ENCODE peak calls at places on chromosomes 6 and 20, in eight cellular contexts. B, L, V, N, M, D, F and P are unnamed samples.

GRCh38 chr6:42118162-42119001 is 24.0 kb downstream of the C6orf132 start:
- DNase-seq in B (no peak), M (peak), D (peak), V (no peak), F (no peak), N (peak), L (no peak), P (no peak)

GRCh38 chr6:23413327-23414203 is 712.5 kb upstream of the NRSN1 start:
- DNase-seq in B (no peak), D (no peak), L (no peak), N (no peak), V (no peak), M (no peak), F (no peak), P (no peak)

GRCh38 chr6:111800468-111800760 is 72.8 kb downstream of the FYN start:
- DNase-seq in N (no peak), V (no peak), L (no peak), M (no peak), F (no peak), B (no peak), D (no peak), P (no peak)

GRCh38 chr20:10565191-10565921 is 108.4 kb downstream of the JAG1 start:
- DNase-seq in F (no peak), L (no peak), V (no peak), M (no peak), B (peak), D (no peak), N (no peak), P (no peak)

GRCh38 chr6:41132254-41132653 is 21.9 kb downstream of the TREML1 start:
- DNase-seq in V (no peak), D (no peak), M (no peak), B (no peak), L (no peak), N (no peak), F (no peak), P (no peak)

GRCh38 chr6:105849741-105850140 is 236.4 kb upstream of the PRDM1 start:
- DNase-seq in F (no peak), B (no peak), L (no peak), M (no peak), V (no peak), D (no peak), N (no peak), P (no peak)

GRCh38 chr6:91088515-91088914 is 501.6 kb upstream of the MAP3K7 start:
- DNase-seq in M (no peak), D (no peak), N (no peak), B (no peak), V (no peak), L (no peak), F (no peak), P (no peak)

GRCh38 chr6:13397359-13398080 is 69.2 kb upstream of the TBC1D7 start:
- DNase-seq in N (no peak), B (no peak), F (no peak), L (no peak), M (peak), V (no peak), D (no peak), P (no peak)

GRCh38 chr6:33634203-33634727 is 13.1 kb downstream of the ITPR3 start:
- DNase-seq in N (peak), D (peak), V (no peak), L (no peak), B (no peak), F (no peak), M (no peak), P (no peak)

GRCh38 chr6:41599015-41599835 is 39.0 kb upstream of the MDFI start:
- DNase-seq in D (no peak), V (peak), B (no peak), L (no peak), F (peak), N (peak), M (no peak), P (no peak)

GRCh38 chr6:31901415-31901952 is 402 bp downstream of the ZBTB12 start:
- DNase-seq in F (peak), N (peak), V (peak), M (peak), B (peak), L (no peak), D (peak), P (no peak)

GRCh38 chr6:3379482-3380060 is 77.3 kb downstream of the SLC22A23 start:
- DNase-seq in M (no peak), F (no peak), V (peak), N (no peak), B (no peak), L (no peak), D (no peak), P (no peak)

GRCh38 chr6:22147983-22148797 is 148.6 kb downstream of the PRL start:
- DNase-seq in L (no peak), F (no peak), M (no peak), D (peak), B (no peak), V (no peak), N (no peak), P (no peak)

GRCh38 chr6:40714576-40715500 is 127.7 kb upstream of the LRFN2 start:
- DNase-seq in B (no peak), D (no peak), V (no peak), F (no peak), L (no peak), M (peak), N (peak), P (no peak)

GRCh38 chr6:158629376-158630221 is 14.9 kb downstream of the DYNLT1 start:
- DNase-seq in M (no peak), N (peak), L (no peak), V (no peak), D (no peak), F (no peak), B (no peak), P (no peak)

GRCh38 chr6:56483929-56484328 is 158.8 kb downstream of the DST start:
- DNase-seq in F (no peak), B (no peak), D (no peak), M (no peak), L (no peak), N (no peak), V (no peak), P (no peak)

GRCh38 chr6:119147101-119148053 is 68.9 kb upstream of the FAM184A start:
- DNase-seq in B (peak), V (peak), N (peak), L (peak), M (peak), F (peak), D (no peak), P (no peak)

GRCh38 chr6:156793224-156793623 is 16.0 kb downstream of the ARID1B start:
- DNase-seq in D (no peak), F (no peak), L (no peak), B (no peak), V (no peak), M (no peak), N (no peak), P (no peak)

GRCh38 chr20:20214757-20215275 is 153.1 kb upstream of the INSM1 start:
- DNase-seq in V (no peak), F (no peak), N (no peak), M (no peak), D (no peak), B (no peak), L (no peak), P (no peak)

GRCh38 chr20:3935956-3936340 is 46.8 kb downstream of the PANK2 start:
- DNase-seq in B (no peak), F (no peak), M (no peak), L (no peak), D (no peak), V (no peak), N (no peak), P (no peak)

GRCh38 chr6:75602164-75602896 is 650 bp downstream of the SENP6 start:
- DNase-seq in D (peak), L (peak), N (peak), F (peak), M (peak), V (peak), B (no peak), P (no peak)

GRCh38 chr20:63235399-63235983 is at the start of gene BIRC7:
- DNase-seq in N (no peak), B (no peak), V (no peak), F (no peak), M (no peak), L (no peak), D (no peak), P (no peak)

GRCh38 chr6:17156112-17156921 is 54.5 kb downstream of the STMND1 start:
- DNase-seq in V (peak), N (peak), B (peak), D (peak), M (peak), F (peak), L (peak), P (no peak)

GRCh38 chr6:10000461-10000992 is 414.3 kb downstream of the TFAP2A start:
- DNase-seq in B (no peak), L (no peak), M (no peak), D (no peak), V (no peak), F (no peak), N (no peak), P (no peak)

GRCh38 chr20:19628570-19629134 is 129.4 kb upstream of the RIN2 start:
- DNase-seq in V (no peak), L (peak), F (no peak), M (peak), B (peak), D (peak), N (peak), P (no peak)

GRCh38 chr6:166553563-166554271 is 32.8 kb downstream of the RAMACL start:
- DNase-seq in B (no peak), D (no peak), L (no peak), F (no peak), M (no peak), V (peak), N (no peak), P (no peak)

GRCh38 chr20:17617212-17617867 is 47.5 kb downstream of the DSTN start:
- DNase-seq in B (no peak), M (peak), D (peak), N (peak), F (peak), L (peak), V (peak), P (no peak)

DNA sequence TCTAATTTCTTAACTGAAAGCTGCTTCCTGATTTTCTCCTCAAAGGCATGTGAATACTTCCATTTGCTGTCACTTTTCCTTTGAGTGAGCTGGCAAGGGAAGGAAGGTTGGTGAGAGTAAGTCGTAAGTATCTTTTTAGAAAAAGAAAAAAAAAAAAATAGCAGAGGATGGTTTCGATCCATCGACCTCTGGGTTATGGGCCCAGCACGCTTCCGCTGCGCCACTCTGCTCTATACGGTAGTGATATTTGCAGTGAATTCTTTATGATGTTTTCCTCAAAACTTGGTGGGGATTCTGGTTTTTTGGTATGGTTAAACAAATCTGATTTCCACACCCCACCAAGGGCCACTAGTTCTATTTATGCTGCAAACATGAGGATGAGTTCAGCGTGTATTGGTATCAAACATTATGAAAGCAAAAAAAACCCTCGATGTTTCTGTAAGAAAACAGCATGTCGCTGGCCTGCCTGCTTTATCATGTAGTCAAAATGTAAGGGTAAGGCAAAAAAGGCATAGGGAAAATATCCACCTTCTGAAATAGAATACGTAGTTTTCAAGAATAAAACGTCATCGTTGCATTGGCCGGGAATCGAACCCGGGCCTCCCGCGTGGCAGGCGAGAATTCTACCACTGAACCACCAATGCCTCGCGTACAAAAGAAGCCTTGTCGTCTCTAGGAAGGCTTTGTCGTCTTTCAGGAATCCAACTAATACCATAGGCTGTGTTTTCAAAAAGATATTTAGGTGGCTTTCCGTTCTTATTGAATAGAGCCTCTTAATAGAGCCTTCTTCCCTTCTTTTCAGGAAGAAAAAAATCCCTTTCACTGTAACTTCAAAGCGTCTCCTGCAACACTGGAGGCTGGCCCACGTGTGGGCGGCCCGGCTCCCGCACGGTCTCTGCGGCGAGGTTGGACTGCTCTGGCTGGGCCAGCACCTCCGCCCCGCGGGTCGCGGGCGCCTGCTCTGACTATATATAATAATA is 9.6 kb downstream of the OR2B2 start:
- DNase-seq in L (peak), D (peak), F (peak), M (peak), N (peak), V (peak), B (no peak), P (no peak)
- TF ChIP-seq POLR2AphosphoS5 in L (no peak), D (no peak), F (no peak), M (no peak), N (peak), V (no peak), B (peak), P (peak)

GRCh38 chr6:123089223-123089622 is 93.2 kb downstream of the CLVS2 start:
- DNase-seq in V (no peak), D (no peak), F (no peak), L (no peak), M (no peak), N (no peak), B (no peak), P (no peak)

GRCh38 chr6:123085403-123085802 is 89.4 kb downstream of the CLVS2 start:
- DNase-seq in F (no peak), N (no peak), M (no peak), B (no peak), V (no peak), D (peak), L (no peak), P (no peak)

GRCh38 chr6:123091896-123092271 is 95.8 kb downstream of the CLVS2 start:
- DNase-seq in M (no peak), F (no peak), D (no peak), L (no peak), N (no peak), B (no peak), V (no peak), P (no peak)

GRCh38 chr6:123094768-123095167 is 98.7 kb downstream of the CLVS2 start:
- DNase-seq in B (no peak), M (no peak), L (no peak), D (no peak), N (no peak), V (no peak), F (no peak), P (no peak)

GRCh38 chr6:123091091-123091895 is 95.3 kb downstream of the CLVS2 start:
- DNase-seq in D (peak), V (no peak), L (no peak), F (no peak), M (no peak), B (no peak), N (peak), P (no peak)
- TF ChIP-seq POLR2AphosphoS5 in D (no peak), V (no peak), L (no peak), F (no peak), M (no peak), B (no peak), N (peak), P (peak)

DNA sequence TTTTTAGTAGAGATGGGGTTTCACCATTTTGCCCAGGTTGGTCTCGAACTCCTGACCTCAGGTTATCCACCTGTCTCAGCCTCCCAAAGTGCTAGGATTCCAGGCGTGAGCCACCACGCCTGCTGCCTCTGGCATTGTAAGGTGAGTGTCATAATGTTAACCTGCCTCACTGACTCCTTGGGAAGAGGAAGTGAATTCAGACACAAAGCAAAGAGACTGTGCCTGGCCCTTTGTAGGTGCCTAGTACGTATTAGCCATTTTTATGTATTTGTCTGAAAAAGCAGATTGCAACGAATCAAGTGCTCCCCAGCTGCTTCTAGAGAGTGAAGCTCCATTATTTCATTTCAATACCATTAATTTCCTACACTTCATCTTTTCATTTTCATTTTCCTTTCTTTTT is 260.5 kb downstream of the SAMD5 start:
- DNase-seq in L (no peak), F (no peak), M (no peak), D (no peak), N (no peak), V (no peak), B (no peak), P (no peak)
- TF ChIP-seq POLR2AphosphoS5 in L (no peak), F (no peak), M (no peak), D (no peak), N (no peak), V (no peak), B (no peak), P (no peak)

DNA sequence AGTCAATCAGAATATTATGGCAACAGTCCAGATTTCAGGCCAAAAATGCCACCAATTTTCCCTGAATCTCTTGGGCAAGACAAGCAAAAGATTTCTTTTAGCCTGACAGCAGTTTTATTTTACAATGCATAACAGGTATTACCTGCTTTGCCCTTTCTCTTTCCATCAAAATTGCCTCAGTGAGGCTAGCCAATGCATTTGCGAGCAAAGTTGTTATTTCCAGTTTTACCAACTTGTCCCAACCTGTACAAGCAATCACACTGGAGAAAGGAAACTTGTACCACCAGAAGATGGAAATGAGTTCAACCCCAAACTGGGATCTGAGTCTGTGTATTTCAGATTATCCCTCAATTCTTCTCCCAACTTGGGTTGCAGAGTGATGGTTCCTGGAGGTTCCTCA is 279.9 kb upstream of the CDYL start:
- DNase-seq in D (no peak), M (no peak), N (no peak), L (no peak), V (no peak), F (no peak), B (no peak), P (no peak)
- TF ChIP-seq POLR2AphosphoS5 in D (no peak), M (no peak), N (no peak), L (no peak), V (no peak), F (no peak), B (no peak), P (no peak)

DNA sequence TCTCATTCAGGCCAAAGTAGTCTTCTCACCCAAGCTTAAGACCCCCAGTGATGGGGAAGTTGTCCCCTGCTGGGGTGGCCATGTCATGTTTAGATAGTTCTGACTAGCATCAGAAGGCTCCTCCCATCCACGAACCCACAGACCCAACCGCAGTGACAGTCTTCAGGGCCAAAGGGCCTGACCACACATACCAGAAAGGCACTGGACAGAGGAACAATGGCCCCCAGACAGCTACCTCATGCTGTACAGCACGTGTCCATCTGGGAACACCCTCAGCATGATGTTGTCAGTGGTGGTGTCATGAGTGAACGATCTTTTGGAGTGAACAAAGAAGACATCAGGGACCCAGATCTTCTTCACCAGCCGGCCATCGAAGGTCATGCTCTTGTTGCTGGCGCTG is 46.3 kb downstream of the GABRR2 start:
- DNase-seq in L (no peak), F (no peak), M (no peak), N (no peak), D (no peak), B (no peak), V (no peak), P (peak)
- TF ChIP-seq POLR2AphosphoS5 in L (no peak), F (no peak), M (no peak), N (no peak), D (no peak), B (no peak), V (no peak), P (no peak)

GRCh38 chr20:48682529-48683385 is 145.0 kb downstream of the PREX1 start:
- DNase-seq in V (peak), B (no peak), M (peak), L (no peak), D (peak), F (no peak), N (peak), P (no peak)
- TF ChIP-seq POLR2AphosphoS5 in V (no peak), B (no peak), M (peak), L (no peak), D (peak), F (no peak), N (peak), P (no peak)

DNA sequence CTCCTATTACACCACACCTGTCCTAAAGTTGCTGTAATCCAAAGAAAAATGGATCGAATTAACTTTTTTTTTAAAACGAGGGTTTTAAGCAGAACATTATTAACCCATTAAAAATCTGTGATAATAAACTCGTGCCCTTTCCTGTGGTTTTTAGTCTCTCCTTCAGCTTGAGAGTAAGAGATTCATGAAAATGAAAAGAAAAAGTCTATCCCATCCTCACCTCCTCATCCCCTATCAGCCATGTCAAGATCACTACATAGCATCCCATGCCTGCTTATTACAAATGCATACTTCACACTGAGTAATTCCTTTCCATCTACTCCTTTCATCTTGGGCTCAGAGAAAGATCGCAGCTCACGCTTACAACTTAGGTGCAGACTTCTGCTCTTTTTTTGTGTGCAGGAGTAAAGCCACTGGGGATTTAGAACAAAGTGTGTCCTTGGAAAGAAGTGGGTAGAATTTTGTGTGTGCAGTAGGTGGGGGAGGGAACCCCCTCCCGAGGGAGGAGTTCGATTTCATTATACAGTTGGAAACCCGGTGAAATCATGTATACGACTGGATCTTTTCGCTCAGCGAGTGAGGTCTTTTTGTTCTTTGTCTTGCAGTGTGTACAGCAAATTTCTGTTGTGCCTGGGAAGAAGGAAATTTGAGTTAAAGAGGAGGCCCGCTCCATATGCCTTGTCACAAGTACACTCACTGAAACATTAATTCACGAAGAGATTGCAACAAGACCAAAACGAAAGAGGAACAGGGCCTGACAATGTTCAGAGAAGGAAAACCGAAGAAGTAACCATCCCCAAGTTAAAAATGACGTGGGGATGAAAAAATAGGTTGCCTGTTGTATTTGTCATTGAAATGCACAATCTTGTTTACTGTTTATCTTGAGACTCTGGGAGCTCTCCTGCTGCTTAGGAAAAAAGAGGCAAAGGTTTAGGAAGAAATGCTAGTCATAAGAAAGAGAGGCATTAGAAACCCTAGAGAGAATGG is 146.5 kb upstream of the ZNF217 start:
- DNase-seq in N (no peak), M (no peak), L (no peak), D (no peak), F (no peak), B (peak), V (no peak), P (no peak)
- TF ChIP-seq POLR2AphosphoS5 in N (no peak), M (no peak), L (no peak), D (no peak), F (no peak), B (no peak), V (no peak), P (no peak)